ENCODE peak calls at places on chromosomes 13 and 19, in six cellular contexts. S, H, N, T, U and F are unnamed samples.

GRCh38 chr19:4676955-4677731 is 7.0 kb upstream of the MYDGF start:
- DNase-seq in S (no peak), H (no peak), N (peak; percentile 42), T (no peak), U (no peak), F (peak; percentile 94)

GRCh38 chr13:53466576-53466975 is 438.0 kb downstream of the OLFM4 start:
- DNase-seq in S (no peak), H (no peak), N (no peak), T (no peak), U (no peak), F (no peak)

GRCh38 chr19:11286312-11286974 is 9.5 kb upstream of the TSPAN16 start:
- DNase-seq in S (peak; percentile 32), H (no peak), N (peak; percentile 61), T (no peak), U (no peak), F (no peak)

GRCh38 chr13:31056650-31057275 is 104.9 kb downstream of the HSPH1 start:
- DNase-seq in S (no peak), H (no peak), N (peak; percentile 30), T (no peak), U (no peak), F (peak; percentile 44)

GRCh38 chr19:49844138-49844740 is 6.7 kb upstream of the PTOV1 start:
- DNase-seq in S (no peak), H (no peak), N (no peak), T (no peak), U (no peak), F (no peak)

GRCh38 chr19:45781282-45782161 is 768 bp downstream of the DMPK start:
- DNase-seq in S (no peak), H (no peak), N (peak; percentile 49), T (no peak), U (no peak), F (no peak)

GRCh38 chr13:112057736-112058518 is 9.0 kb upstream of the SOX1 start:
- DNase-seq in S (no peak), H (no peak), N (no peak), T (no peak), U (no peak), F (peak; percentile 68)

GRCh38 chr19:44988896-44989563 is 12.2 kb upstream of the RELB start:
- DNase-seq in S (peak; percentile 40), H (no peak), N (peak; percentile 64), T (peak; percentile 61), U (peak; percentile 39), F (peak; percentile 92)

GRCh38 chr13:40665754-40666057 is 735 bp downstream of the FOXO1 start:
- DNase-seq in S (peak; percentile 21), H (no peak), N (no peak), T (no peak), U (no peak), F (no peak)

GRCh38 chr19:17118957-17119356 is 43.4 kb downstream of the MYO9B start:
- DNase-seq in S (no peak), H (no peak), N (no peak), T (no peak), U (no peak), F (no peak)